ENCODE peak calls at places on chromosomes 1 and 21, in five cellular contexts. X, Y, V, T and G are unnamed samples.

GRCh38 chr1:5475572-5475971 is 516.7 kb downstream of the NPHP4 start:
- DNase-seq in X (no peak), Y (no peak), V (no peak), T (no peak), G (no peak)

GRCh38 chr1:225458222-225458631 is 30.4 kb upstream of the LBR start:
- DNase-seq in X (no peak), Y (no peak), V (peak; percentile 68), T (no peak), G (no peak)

GRCh38 chr1:233140519-233140918 is 155.0 kb downstream of the PCNX2 start:
- DNase-seq in X (no peak), Y (no peak), V (no peak), T (no peak), G (no peak)

GRCh38 chr1:100455478-100456072 is 82.4 kb upstream of the GPR88 start:
- DNase-seq in X (no peak), Y (peak; percentile 50), V (no peak), T (no peak), G (no peak)

GRCh38 chr1:99943238-99943794 is 26.5 kb upstream of the SLC35A3 start:
- DNase-seq in X (no peak), Y (no peak), V (peak; percentile 50), T (no peak), G (no peak)

GRCh38 chr1:25243907-25244306 is 3.3 kb downstream of the RSRP1 start:
- DNase-seq in X (no peak), Y (no peak), V (no peak), T (no peak), G (no peak)

GRCh38 chr1:164971391-164971790 is 385.1 kb downstream of the LMX1A start:
- DNase-seq in X (no peak), Y (no peak), V (no peak), T (no peak), G (no peak)

GRCh38 chr1:248696261-248696660 is 6.3 kb downstream of the OR14I1 start:
- DNase-seq in X (no peak), Y (peak; percentile 71), V (no peak), T (no peak), G (no peak)

GRCh38 chr21:34004013-34004938 is 69.1 kb upstream of the MRPS6 start:
- DNase-seq in X (no peak), Y (no peak), V (no peak), T (peak; percentile 71), G (no peak)

GRCh38 chr1:92858564-92859399 is 26.9 kb downstream of the RPL5 start:
- DNase-seq in X (no peak), Y (peak; percentile 88), V (peak; percentile 53), T (peak; percentile 58), G (no peak)

GRCh38 chr1:43711524-43712386 is 4.4 kb downstream of the ST3GAL3 start:
- DNase-seq in X (no peak), Y (peak; percentile 74), V (no peak), T (no peak), G (no peak)